ENCODE peak calls at places on chromosome 10, in nine cellular contexts. S, U, J, E, Q, V, I, Y and M are unnamed samples.

GRCh38 chr10:131090761-131091661 is 220.5 kb downstream of the TCERG1L start:
- ATAC-seq in Q (no peak), U (no peak), J (no peak), S (no peak), E (peak; percentile 16), Y (no peak), I (no peak), V (no peak), M (no peak)

GRCh38 chr10:95445223-95445836 is 115.8 kb downstream of the SORBS1 start:
- ATAC-seq in I (peak; percentile 82), S (peak; percentile 77), Q (no peak), U (peak; percentile 89), V (no peak), Y (peak; percentile 88), E (peak; percentile 91), J (peak; percentile 89), M (peak; percentile 84)

GRCh38 chr10:124132306-124132705 is 38.9 kb upstream of the CHST15 start:
- ATAC-seq in S (no peak), V (no peak), Q (no peak), U (no peak), E (no peak), I (no peak), Y (no peak), J (no peak), M (no peak)

GRCh38 chr10:132684164-132684891 is 101.6 kb downstream of the NKX6-2 start:
- ATAC-seq in J (no peak), Q (peak; percentile 81), U (no peak), V (peak; percentile 88), S (no peak), I (no peak), Y (no peak), E (peak; percentile 23), M (no peak)

GRCh38 chr10:70139151-70139996 is 6.7 kb upstream of the AIFM2 start:
- ATAC-seq in V (no peak), E (no peak), S (no peak), I (peak; percentile 38), Q (no peak), Y (no peak), U (no peak), J (no peak), M (no peak)

GRCh38 chr10:92901819-92902234 is 53.5 kb downstream of the EXOC6 start:
- ATAC-seq in V (peak; percentile 95), E (no peak), I (no peak), S (no peak), J (no peak), Q (peak; percentile 94), Y (no peak), U (no peak), M (no peak)

GRCh38 chr10:45265995-45266394 is 49.4 kb downstream of the OR13A1 start:
- ATAC-seq in E (no peak), I (no peak), S (no peak), Q (no peak), V (no peak), U (no peak), J (no peak), Y (no peak), M (no peak)

GRCh38 chr10:112532053-112532658 is 85.1 kb downstream of the VTI1A start:
- ATAC-seq in S (peak; percentile 57), I (no peak), E (no peak), V (peak; percentile 77), Q (peak; percentile 65), Y (no peak), J (no peak), U (no peak), M (no peak)

GRCh38 chr10:96619120-96619519 is 32.3 kb upstream of the TM9SF3 start:
- ATAC-seq in Q (no peak), Y (peak; percentile 75), I (no peak), V (no peak), S (peak; percentile 6), U (no peak), E (no peak), J (peak; percentile 73), M (no peak)

GRCh38 chr10:79137404-79137803 is 68.6 kb downstream of the ZMIZ1 start:
- ATAC-seq in E (no peak), J (peak; percentile 0), I (no peak), Y (peak; percentile 2), S (no peak), Q (no peak), V (no peak), U (no peak), M (no peak)

GRCh38 chr10:102799691-102800435 is 37.4 kb downstream of the CYP17A1 start:
- ATAC-seq in Y (peak; percentile 3), V (no peak), J (no peak), S (peak; percentile 45), E (peak; percentile 36), I (no peak), U (peak; percentile 2), Q (no peak), M (no peak)

GRCh38 chr10:35185260-35186034 is 58.8 kb downstream of the CREM start:
- ATAC-seq in Y (no peak), S (peak; percentile 89), I (no peak), E (no peak), Q (no peak), J (peak; percentile 48), U (no peak), V (no peak), M (no peak)

GRCh38 chr10:3231951-3232730 is 59.6 kb upstream of the PITRM1 start:
- ATAC-seq in J (no peak), V (no peak), Q (no peak), Y (no peak), S (no peak), U (peak; percentile 71), I (no peak), E (no peak), M (no peak)

GRCh38 chr10:89369142-89370105 is 8.4 kb upstream of the IFIT1B start:
- ATAC-seq in S (peak; percentile 40), Q (peak; percentile 58), V (no peak), J (no peak), I (peak; percentile 59), E (peak; percentile 57), Y (peak; percentile 22), U (peak; percentile 33), M (peak; percentile 23)

GRCh38 chr10:51502124-51502523 is 197.3 kb downstream of the CSTF2T start:
- ATAC-seq in I (no peak), E (no peak), V (no peak), U (no peak), Q (no peak), S (no peak), J (no peak), Y (no peak), M (no peak)

GRCh38 chr10:133182190-133182589 is 22.2 kb downstream of the KNDC1 start:
- ATAC-seq in E (no peak), Y (no peak), V (no peak), Q (no peak), I (no peak), U (no peak), S (no peak), J (no peak), M (no peak)